ENCODE peak calls at places on chromosomes 12 and 14, in five cellular contexts. One of them, this sample, is unnamed.
A peak's percentile ranks its signal among the peaks of the same experiment; 100 is the strongest.

GRCh38 chr12:117084405-117085317 is 14.6 kb downstream of the TESC start:
- DNase-seq in heart right ventricle: no peak
- DNase-seq in anterior cingulate cortex: no peak
- DNase-seq in SW 1271: no peak
- DNase-seq in CD8-positive, alpha-beta memory T cell: no peak
- DNase-seq in this sample: no peak

GRCh38 chr12:22231836-22232235 is 102.7 kb downstream of the ST8SIA1 start:
- DNase-seq in heart right ventricle: no peak
- DNase-seq in anterior cingulate cortex: no peak
- DNase-seq in SW 1271: peak; percentile 15
- DNase-seq in CD8-positive, alpha-beta memory T cell: no peak
- DNase-seq in this sample: peak; percentile 3

GRCh38 chr14:94058674-94059138 is 22.3 kb downstream of the DDX24 start:
- DNase-seq in heart right ventricle: no peak
- DNase-seq in anterior cingulate cortex: no peak
- DNase-seq in SW 1271: no peak
- DNase-seq in CD8-positive, alpha-beta memory T cell: no peak
- DNase-seq in this sample: no peak

GRCh38 chr12:62841841-62842240 is 93.1 kb downstream of the PPM1H start:
- DNase-seq in heart right ventricle: no peak
- DNase-seq in anterior cingulate cortex: no peak
- DNase-seq in SW 1271: no peak
- DNase-seq in CD8-positive, alpha-beta memory T cell: no peak
- DNase-seq in this sample: no peak

GRCh38 chr12:93080994-93081809 is 152.1 kb upstream of the EEA1 start:
- DNase-seq in heart right ventricle: no peak
- DNase-seq in anterior cingulate cortex: no peak
- DNase-seq in SW 1271: peak; percentile 46
- DNase-seq in CD8-positive, alpha-beta memory T cell: no peak
- DNase-seq in this sample: peak; percentile 76

GRCh38 chr14:80973918-80974317 is 18.5 kb downstream of the TSHR start:
- DNase-seq in heart right ventricle: no peak
- DNase-seq in anterior cingulate cortex: no peak
- DNase-seq in SW 1271: no peak
- DNase-seq in CD8-positive, alpha-beta memory T cell: no peak
- DNase-seq in this sample: no peak

GRCh38 chr12:4148418-4149056 is 125.0 kb upstream of the CCND2 start:
- DNase-seq in heart right ventricle: peak; percentile 67
- DNase-seq in anterior cingulate cortex: peak; percentile 21
- DNase-seq in SW 1271: no peak
- DNase-seq in CD8-positive, alpha-beta memory T cell: peak; percentile 16
- DNase-seq in this sample: no peak

GRCh38 chr12:41011939-41012338 is 176.2 kb upstream of the PDZRN4 start:
- DNase-seq in heart right ventricle: no peak
- DNase-seq in anterior cingulate cortex: no peak
- DNase-seq in SW 1271: no peak
- DNase-seq in CD8-positive, alpha-beta memory T cell: no peak
- DNase-seq in this sample: no peak

GRCh38 chr14:59321184-59321952 is 132.9 kb downstream of the DAAM1 start:
- DNase-seq in heart right ventricle: no peak
- DNase-seq in anterior cingulate cortex: no peak
- DNase-seq in SW 1271: peak; percentile 38
- DNase-seq in CD8-positive, alpha-beta memory T cell: no peak
- DNase-seq in this sample: peak; percentile 37

GRCh38 chr14:74619672-74620131 is 7.7 kb upstream of the LTBP2 start:
- DNase-seq in heart right ventricle: peak; percentile 78
- DNase-seq in anterior cingulate cortex: no peak
- DNase-seq in SW 1271: peak; percentile 93
- DNase-seq in CD8-positive, alpha-beta memory T cell: no peak
- DNase-seq in this sample: peak; percentile 96

GRCh38 chr14:42779024-42779423 is 1172.3 kb downstream of the LRFN5 start:
- DNase-seq in heart right ventricle: no peak
- DNase-seq in anterior cingulate cortex: no peak
- DNase-seq in SW 1271: no peak
- DNase-seq in CD8-positive, alpha-beta memory T cell: no peak
- DNase-seq in this sample: peak; percentile 4

GRCh38 chr12:25384038-25384953 is 133.6 kb upstream of the KRAS start:
- DNase-seq in heart right ventricle: no peak
- DNase-seq in anterior cingulate cortex: no peak
- DNase-seq in SW 1271: no peak
- DNase-seq in CD8-positive, alpha-beta memory T cell: no peak
- DNase-seq in this sample: no peak

GRCh38 chr14:105499256-105500035 is 8.4 kb downstream of the TEDC1 start:
- DNase-seq in heart right ventricle: peak; percentile 14
- DNase-seq in anterior cingulate cortex: peak; percentile 87
- DNase-seq in SW 1271: no peak
- DNase-seq in CD8-positive, alpha-beta memory T cell: no peak
- DNase-seq in this sample: no peak

GRCh38 chr14:99481745-99482099 is 513 bp downstream of the CCNK start:
- DNase-seq in heart right ventricle: no peak
- DNase-seq in anterior cingulate cortex: no peak
- DNase-seq in SW 1271: peak; percentile 41
- DNase-seq in CD8-positive, alpha-beta memory T cell: peak; percentile 26
- DNase-seq in this sample: peak; percentile 3

GRCh38 chr12:112759786-112760185 is 31.8 kb upstream of the RPH3A start:
- DNase-seq in heart right ventricle: no peak
- DNase-seq in anterior cingulate cortex: no peak
- DNase-seq in SW 1271: no peak
- DNase-seq in CD8-positive, alpha-beta memory T cell: no peak
- DNase-seq in this sample: no peak

GRCh38 chr12:19712041-19712440 is 272.7 kb downstream of the AEBP2 start:
- DNase-seq in heart right ventricle: no peak
- DNase-seq in anterior cingulate cortex: no peak
- DNase-seq in SW 1271: peak; percentile 21
- DNase-seq in CD8-positive, alpha-beta memory T cell: no peak
- DNase-seq in this sample: peak; percentile 80

GRCh38 chr12:116366456-116366776 is 88.9 kb upstream of the MED13L start:
- DNase-seq in heart right ventricle: no peak
- DNase-seq in anterior cingulate cortex: no peak
- DNase-seq in SW 1271: no peak
- DNase-seq in CD8-positive, alpha-beta memory T cell: no peak
- DNase-seq in this sample: no peak

GRCh38 chr14:74141703-74142102 is 56.9 kb downstream of the LIN52 start:
- DNase-seq in heart right ventricle: no peak
- DNase-seq in anterior cingulate cortex: no peak
- DNase-seq in SW 1271: no peak
- DNase-seq in CD8-positive, alpha-beta memory T cell: no peak
- DNase-seq in this sample: no peak

GRCh38 chr14:93997082-93997481 is at the start of gene CCDC197:
- DNase-seq in heart right ventricle: no peak
- DNase-seq in anterior cingulate cortex: no peak
- DNase-seq in SW 1271: no peak
- DNase-seq in CD8-positive, alpha-beta memory T cell: no peak
- DNase-seq in this sample: no peak

GRCh38 chr12:47652491-47653234 is 53.2 kb downstream of the RPAP3 start:
- DNase-seq in heart right ventricle: no peak
- DNase-seq in anterior cingulate cortex: no peak
- DNase-seq in SW 1271: no peak
- DNase-seq in CD8-positive, alpha-beta memory T cell: no peak
- DNase-seq in this sample: no peak

GRCh38 chr12:119328111-119328510 is 6.4 kb upstream of the CCDC60 start:
- DNase-seq in heart right ventricle: peak; percentile 8
- DNase-seq in anterior cingulate cortex: no peak
- DNase-seq in SW 1271: peak; percentile 12
- DNase-seq in CD8-positive, alpha-beta memory T cell: no peak
- DNase-seq in this sample: peak; percentile 1

GRCh38 chr12:68267892-68268396 is 14.5 kb upstream of the IL22 start:
- DNase-seq in heart right ventricle: no peak
- DNase-seq in anterior cingulate cortex: no peak
- DNase-seq in SW 1271: no peak
- DNase-seq in CD8-positive, alpha-beta memory T cell: no peak
- DNase-seq in this sample: no peak